ENCODE peak calls at places on chromosomes 16 and 17, in seven cellular contexts. Y is ascending aorta, K is astrocyte of the spinal cord, F is left ventricle myocardium inferior, J is lower leg skin, L is foreskin fibroblast, T is hepatocyte. P is an unnamed sample.

GRCh38 chr16:20901441-20902112 is 1.0 kb downstream of the LYRM1 start:
- DNase-seq in Y (peak), K (peak), F (peak), J (peak), L (peak), T (peak), P (no peak)

GRCh38 chr17:66632716-66633115 is 202.2 kb upstream of the CACNG5 start:
- DNase-seq in Y (no peak), K (no peak), F (no peak), J (no peak), L (no peak), T (no peak), P (no peak)

GRCh38 chr16:51151435-51151950 is 423 bp upstream of the SALL1 start:
- DNase-seq in Y (no peak), K (peak), F (no peak), J (no peak), L (peak), T (peak), P (no peak)

GRCh38 chr17:19724501-19725420 is 8.4 kb upstream of the SLC47A2 start:
- DNase-seq in Y (peak), K (no peak), F (peak), J (peak), L (peak), T (no peak), P (no peak)

GRCh38 chr16:1337486-1337885 is 4.0 kb downstream of the BAIAP3 start:
- DNase-seq in Y (no peak), K (no peak), F (no peak), J (no peak), L (no peak), T (no peak), P (no peak)

GRCh38 chr17:73747221-73748002 is 103.2 kb upstream of the SDK2 start:
- DNase-seq in Y (no peak), K (no peak), F (peak), J (no peak), L (no peak), T (no peak), P (no peak)

GRCh38 chr17:64038331-64039105 is 18.1 kb upstream of the ICAM2 start:
- DNase-seq in Y (peak), K (no peak), F (no peak), J (no peak), L (no peak), T (no peak), P (no peak)

GRCh38 chr16:81446318-81447275 is 2.0 kb downstream of the CMIP start:
- DNase-seq in Y (no peak), K (no peak), F (no peak), J (peak), L (peak), T (peak), P (no peak)

GRCh38 chr17:40515491-40516041 is 14.1 kb upstream of the TNS4 start:
- DNase-seq in Y (peak), K (no peak), F (no peak), J (no peak), L (no peak), T (no peak), P (no peak)

GRCh38 chr17:74213897-74214386 is 571 bp downstream of the TTYH2 start:
- DNase-seq in Y (peak), K (no peak), F (peak), J (no peak), L (no peak), T (no peak), P (no peak)

GRCh38 chr17:8048736-8049135 is 9.9 kb downstream of the ALOX15B start:
- DNase-seq in Y (no peak), K (no peak), F (no peak), J (no peak), L (no peak), T (no peak), P (no peak)

GRCh38 chr17:81194941-81195901 is 27.5 kb downstream of the CEP131 start:
- DNase-seq in Y (no peak), K (no peak), F (peak), J (no peak), L (no peak), T (no peak), P (no peak)

GRCh38 chr16:31460582-31461002 is 1.3 kb downstream of the ARMC5 start:
- DNase-seq in Y (peak), K (peak), F (no peak), J (no peak), L (peak), T (peak), P (no peak)

GRCh38 chr16:30948087-30948955 is 547 bp upstream of the ORAI3 start:
- DNase-seq in Y (peak), K (peak), F (peak), J (peak), L (peak), T (peak), P (peak)

GRCh38 chr17:67942810-67943209 is 53.5 kb downstream of the C17orf58 start:
- DNase-seq in Y (no peak), K (no peak), F (no peak), J (no peak), L (peak), T (peak), P (no peak)

GRCh38 chr17:7348478-7349242 is 3.3 kb upstream of the KCTD11 start:
- DNase-seq in Y (no peak), K (no peak), F (no peak), J (no peak), L (peak), T (peak), P (no peak)

GRCh38 chr17:2880050-2880449 is 83.8 kb downstream of the RAP1GAP2 start:
- DNase-seq in Y (no peak), K (no peak), F (no peak), J (no peak), L (no peak), T (no peak), P (no peak)

GRCh38 chr17:40122466-40122943 is 734 bp downstream of the MSL1 start:
- DNase-seq in Y (no peak), K (no peak), F (peak), J (no peak), L (peak), T (peak), P (no peak)

GRCh38 chr17:31695456-31696090 is 163.5 kb downstream of the COPRS start:
- DNase-seq in Y (peak), K (peak), F (no peak), J (no peak), L (peak), T (no peak), P (no peak)

GRCh38 chr16:2037115-2037514 is 10.4 kb downstream of the NHERF2 start:
- DNase-seq in Y (no peak), K (no peak), F (no peak), J (no peak), L (no peak), T (no peak), P (no peak)

GRCh38 chr16:25941800-25942558 is 250.2 kb downstream of the HS3ST4 start:
- DNase-seq in Y (no peak), K (peak), F (no peak), J (no peak), L (no peak), T (peak), P (no peak)

GRCh38 chr17:57915532-57915931 is 39.7 kb downstream of the CUEDC1 start:
- DNase-seq in Y (no peak), K (no peak), F (no peak), J (no peak), L (peak), T (no peak), P (no peak)

GRCh38 chr17:57918017-57918895 is 37.0 kb downstream of the CUEDC1 start:
- DNase-seq in Y (no peak), K (peak), F (no peak), J (no peak), L (peak), T (no peak), P (no peak)

GRCh38 chr17:57915980-57916757 is 39.0 kb downstream of the CUEDC1 start:
- DNase-seq in Y (no peak), K (peak), F (no peak), J (no peak), L (peak), T (no peak), P (no peak)

GRCh38 chr17:57914274-57915147 is 40.7 kb downstream of the CUEDC1 start:
- DNase-seq in Y (no peak), K (no peak), F (no peak), J (no peak), L (no peak), T (no peak), P (no peak)

GRCh38 chr17:57916925-57917858 is 38.0 kb downstream of the CUEDC1 start:
- DNase-seq in Y (no peak), K (no peak), F (peak), J (no peak), L (no peak), T (no peak), P (no peak)
- H3K4me3 ChIP-seq in Y (no peak), K (no peak), F (no peak), J (no peak), L (no peak), T (no peak), P (no peak)

GRCh38 chr17:33779399-33779697 is 475.7 kb upstream of the CCL2 start:
- DNase-seq in Y (no peak), K (no peak), F (no peak), J (no peak), L (no peak), T (no peak), P (no peak)
- TF ChIP-seq CTCF in Y (no peak), K (no peak), F (no peak), J (no peak), L (no peak), T (no peak), P (no peak)

DNA sequence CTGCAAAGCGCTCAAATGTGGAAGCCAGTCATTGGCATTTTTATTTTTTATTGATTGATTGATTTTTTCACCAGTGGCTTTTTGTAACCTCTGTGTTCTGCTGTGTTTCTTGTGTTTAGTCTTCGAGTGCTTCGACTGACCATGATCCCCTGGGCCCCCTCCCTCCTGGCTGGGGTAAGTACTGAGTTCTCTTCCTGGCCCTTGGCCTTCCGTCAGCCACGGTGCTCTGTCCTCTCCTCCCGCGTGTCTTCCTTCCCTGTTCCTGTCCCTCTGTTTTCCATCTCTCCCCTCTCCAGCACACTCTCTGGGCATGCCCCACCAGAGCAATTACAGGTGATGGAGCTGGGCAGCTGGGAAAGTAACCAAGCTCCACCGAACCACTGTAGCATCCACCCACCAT is 25.8 kb upstream of the CLEC18A start:
- DNase-seq in Y (no peak), K (no peak), F (no peak), J (no peak), L (no peak), T (no peak), P (no peak)
- H3K4me3 ChIP-seq in Y (peak), K (no peak), F (peak), J (no peak), L (no peak), T (no peak), P (no peak)

DNA sequence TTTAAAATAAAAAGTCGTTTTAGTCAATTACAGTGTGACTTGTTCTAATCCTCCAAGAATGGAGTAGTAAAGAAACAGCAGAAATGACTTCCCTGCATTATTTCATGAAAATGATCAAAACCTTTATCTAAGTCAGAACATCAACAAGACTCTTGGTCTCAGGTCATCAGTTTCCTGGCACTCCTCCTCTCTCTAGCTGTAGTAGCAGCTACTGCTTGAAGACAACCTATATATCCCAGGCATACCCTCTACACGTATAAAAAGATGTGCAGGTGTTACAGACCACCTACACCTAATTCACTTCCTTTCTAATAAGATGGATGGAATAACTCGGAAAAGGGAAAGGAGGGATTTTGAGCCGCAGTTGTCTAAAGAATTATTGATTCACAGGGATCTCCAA is 1.6 kb upstream of the FBF1 start:
- DNase-seq in Y (no peak), K (no peak), F (no peak), J (no peak), L (no peak), T (no peak), P (no peak)
- TF ChIP-seq CTCF in Y (no peak), K (no peak), F (no peak), J (no peak), L (no peak), T (no peak), P (no peak)

GRCh38 chr16:18788828-18789514 is 1.2 kb downstream of the RPS15A start:
- DNase-seq in Y (no peak), K (no peak), F (no peak), J (no peak), L (no peak), T (no peak), P (no peak)

GRCh38 chr16:18782697-18783429 is 7.3 kb downstream of the RPS15A start:
- DNase-seq in Y (no peak), K (no peak), F (no peak), J (no peak), L (no peak), T (no peak), P (no peak)

GRCh38 chr16:18789515-18789849 is 652 bp downstream of the RPS15A start:
- DNase-seq in Y (no peak), K (no peak), F (no peak), J (no peak), L (no peak), T (no peak), P (no peak)

GRCh38 chr16:18783430-18784341 is 6.4 kb downstream of the RPS15A start:
- DNase-seq in Y (no peak), K (no peak), F (no peak), J (no peak), L (no peak), T (no peak), P (no peak)

DNA sequence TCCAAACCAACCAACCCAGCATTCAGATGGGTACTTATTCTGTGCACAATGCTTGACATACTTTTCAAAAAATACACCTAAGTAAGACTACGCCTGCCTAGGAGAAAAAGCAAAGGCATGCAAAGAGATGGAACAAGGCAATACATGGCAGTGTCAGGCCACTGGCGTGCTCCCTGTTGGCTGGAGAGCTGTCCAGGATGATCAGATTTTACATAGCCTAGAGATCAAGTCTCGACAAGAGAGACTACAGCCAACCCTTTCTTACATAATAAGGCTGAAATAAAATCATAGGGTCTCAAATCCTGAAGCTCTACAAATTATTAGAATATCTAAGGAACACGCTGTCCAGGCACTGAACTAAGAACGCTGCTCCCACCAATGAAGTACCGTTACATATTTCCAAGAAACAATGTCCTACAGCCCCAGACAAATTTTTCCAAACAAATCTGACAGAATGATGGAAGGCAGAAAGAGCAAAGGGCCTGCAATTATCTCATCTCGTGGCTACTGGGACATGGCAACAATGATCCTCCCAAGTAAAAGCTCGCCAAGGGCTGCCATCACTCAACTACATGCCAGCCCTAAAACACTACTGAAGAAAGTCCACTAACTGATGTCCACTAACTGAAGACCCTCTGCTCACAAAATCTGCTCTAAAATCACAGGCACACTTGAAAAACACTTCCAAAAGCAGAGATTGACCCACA is 5.1 kb downstream of the RPS15A start:
- DNase-seq in Y (no peak), K (no peak), F (no peak), J (no peak), L (no peak), T (no peak), P (no peak)
- H3K4me3 ChIP-seq in Y (no peak), K (no peak), F (peak), J (no peak), L (no peak), T (no peak), P (no peak)

GRCh38 chr17:57868007-57868774 is 18.3 kb upstream of the MRPS23 start:
- DNase-seq in Y (peak), K (peak), F (peak), J (peak), L (peak), T (peak), P (peak)
- TF ChIP-seq CTCF in Y (peak), K (peak), F (peak), J (peak), L (peak), T (peak), P (peak)

GRCh38 chr16:10618710-10619209 is 38.4 kb upstream of the EMP2 start:
- DNase-seq in Y (no peak), K (no peak), F (no peak), J (no peak), L (no peak), T (no peak), P (no peak)

GRCh38 chr16:10617662-10618420 is 37.4 kb upstream of the EMP2 start:
- DNase-seq in Y (no peak), K (peak), F (no peak), J (no peak), L (no peak), T (no peak), P (no peak)

GRCh38 chr16:10616395-10616743 is 36.0 kb upstream of the EMP2 start:
- DNase-seq in Y (no peak), K (no peak), F (no peak), J (no peak), L (no peak), T (no peak), P (no peak)

GRCh38 chr16:10614685-10615084 is 34.3 kb upstream of the EMP2 start:
- DNase-seq in Y (no peak), K (no peak), F (no peak), J (no peak), L (no peak), T (no peak), P (no peak)

GRCh38 chr16:10616744-10617640 is 36.6 kb upstream of the EMP2 start:
- DNase-seq in Y (no peak), K (peak), F (peak), J (no peak), L (peak), T (peak), P (no peak)
- H3K4me3 ChIP-seq in Y (no peak), K (no peak), F (peak), J (no peak), L (no peak), T (no peak), P (no peak)

DNA sequence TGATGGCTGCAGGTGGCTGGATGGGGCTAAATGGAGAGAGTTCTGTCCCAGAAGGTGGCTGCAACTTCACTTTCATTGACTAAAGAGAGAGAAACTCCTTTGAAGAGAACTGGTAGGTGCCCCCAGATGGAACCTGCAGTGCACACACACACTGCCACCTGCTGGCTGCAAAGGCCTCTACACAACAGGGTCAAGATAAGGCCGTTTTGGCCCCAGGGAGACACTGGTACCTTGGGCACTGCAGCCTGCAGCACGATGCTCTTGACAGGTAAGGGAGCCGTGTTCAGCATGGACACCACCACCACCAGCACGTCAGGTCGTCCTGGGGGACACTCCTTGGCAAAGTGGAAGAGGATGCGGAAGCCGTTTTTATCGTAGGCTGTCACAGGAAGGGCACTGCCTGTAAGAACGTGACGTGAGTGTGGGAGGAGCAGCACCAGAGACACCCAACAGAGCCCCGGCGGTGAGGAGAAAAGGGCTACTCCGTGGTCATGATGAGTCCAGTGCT is 22.7 kb downstream of the GGA3 start:
- DNase-seq in Y (no peak), K (peak), F (no peak), J (no peak), L (peak), T (peak), P (no peak)
- TF ChIP-seq CTCF in Y (peak), K (peak), F (peak), J (peak), L (peak), T (peak), P (peak)

DNA sequence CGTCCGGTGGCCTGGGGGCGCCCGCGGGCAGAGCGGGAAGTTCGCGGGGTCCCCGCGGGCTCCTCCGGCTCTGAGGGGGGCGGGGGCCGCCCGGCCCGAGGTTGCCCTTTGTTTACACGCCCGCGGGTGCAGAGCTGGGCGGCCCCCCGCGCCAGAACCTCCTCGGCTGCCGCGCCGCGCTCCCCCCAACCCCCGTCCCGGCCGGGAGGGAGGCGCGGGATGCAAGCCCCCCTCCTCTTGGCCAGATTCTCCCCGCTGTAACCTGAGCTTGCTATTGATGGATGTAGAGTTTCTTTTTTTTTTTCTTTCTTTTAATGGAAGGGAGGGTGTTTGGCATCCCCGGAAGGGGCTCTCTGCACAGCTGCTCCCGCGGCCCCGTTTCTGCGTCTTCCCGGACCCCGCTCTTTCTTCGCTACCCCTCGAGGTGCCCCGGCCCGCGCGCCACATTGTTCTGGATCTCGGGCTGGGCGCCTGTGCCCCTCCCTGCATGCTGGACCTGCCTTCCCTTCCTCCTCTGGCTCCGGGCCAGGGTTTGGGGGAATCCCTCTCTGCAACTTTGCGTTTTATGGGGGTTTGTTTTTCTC is 648 bp downstream of the CBX2 start:
- DNase-seq in Y (no peak), K (no peak), F (no peak), J (no peak), L (no peak), T (peak), P (no peak)
- H3K4me3 ChIP-seq in Y (peak), K (peak), F (peak), J (peak), L (peak), T (peak), P (peak)

DNA sequence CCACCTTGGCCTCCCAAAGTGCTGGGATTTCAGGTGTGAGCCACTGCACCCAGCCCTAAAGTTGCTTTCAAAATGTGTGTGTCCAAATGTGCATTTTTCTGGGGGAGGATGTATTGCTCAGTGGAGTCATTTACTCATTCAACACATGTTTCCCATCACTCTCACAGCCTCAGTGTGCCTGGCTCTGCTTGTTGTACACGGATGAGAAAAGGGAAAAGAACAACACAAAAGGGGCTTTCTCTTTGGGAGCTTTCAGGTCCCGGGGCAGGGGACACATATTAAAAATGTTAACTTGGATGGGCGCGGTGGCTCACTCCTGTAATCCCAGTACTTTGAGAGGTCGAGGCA is 1.7 kb upstream of the PPL start:
- DNase-seq in Y (no peak), K (no peak), F (no peak), J (no peak), L (peak), T (no peak), P (no peak)
- TF ChIP-seq CTCF in Y (no peak), K (no peak), F (no peak), J (no peak), L (no peak), T (no peak), P (no peak)